ENCODE peak calls at places on chromosomes 6 and 20, in ten cellular contexts. G is neural crest cell; J is NCI-H1105 treated with DMSO at 0.1 percent for 48 hours; B is activated T-cell treated with anti-CD3 and anti-CD28 coated beads for 1 hour; Z is T-helper 17 cell; Q is stimulated activated CD8-positive, alpha-beta memory T cell treated with anti-CD3 and anti-CD28 coated beads, Interleukin-4, amount 100 ng/mL, for 24 hours; K is fibroblast of mammary gland; P is effector CD4-positive, alpha-beta T cell; T is kidney glomerular epithelial cell; E is mucosa of descending colon. U is an unnamed sample.

GRCh38 chr20:32823078-32823477 is 3.3 kb downstream of the MAPRE1 start:
- DNase-seq in K (peak; percentile 81), G (no peak), B (no peak), E (no peak), P (no peak), J (no peak), Z (no peak), Q (no peak), T (peak; percentile 71), U (no peak)

GRCh38 chr6:117545161-117545595 is 57.1 kb downstream of the GOPC start:
- DNase-seq in J (no peak), E (no peak), Q (no peak), T (peak; percentile 29), K (no peak), B (no peak), G (no peak), Z (no peak), P (no peak), U (no peak)

GRCh38 chr6:136592930-136593673 is 42.9 kb upstream of the MAP7 start:
- DNase-seq in T (peak; percentile 49), E (no peak), Z (no peak), K (peak; percentile 88), Q (no peak), B (no peak), J (no peak), P (no peak), G (no peak), U (no peak)

GRCh38 chr6:25404693-25405169 is 125.6 kb downstream of the CARMIL1 start:
- DNase-seq in G (no peak), T (no peak), J (no peak), B (peak; percentile 9), K (no peak), Q (peak; percentile 5), Z (no peak), P (peak; percentile 12), E (no peak), U (no peak)

GRCh38 chr20:31945319-31945718 is 6.5 kb downstream of the PDRG1 start:
- DNase-seq in E (no peak), J (no peak), T (no peak), K (no peak), P (no peak), B (no peak), Q (no peak), G (no peak), Z (no peak), U (no peak)

GRCh38 chr20:6533321-6533720 is 234.2 kb upstream of the BMP2 start:
- DNase-seq in T (peak; percentile 90), Q (no peak), K (no peak), J (peak; percentile 51), P (no peak), Z (no peak), G (no peak), B (no peak), E (no peak), U (no peak)

GRCh38 chr20:38751360-38751976 is 3.2 kb downstream of the ACTR5 start:
- DNase-seq in G (no peak), Q (no peak), T (peak; percentile 59), J (peak; percentile 48), B (no peak), P (no peak), K (peak; percentile 49), E (no peak), Z (no peak), U (no peak)

GRCh38 chr6:87925373-87926060 is 122.1 kb upstream of the SPACA1 start:
- DNase-seq in G (no peak), P (no peak), E (peak; percentile 26), Q (no peak), B (no peak), J (no peak), T (no peak), Z (no peak), K (no peak), U (no peak)

GRCh38 chr20:47857994-47858557 is 72.8 kb upstream of the SULF2 start:
- DNase-seq in K (peak; percentile 15), P (no peak), B (no peak), Z (no peak), T (no peak), E (no peak), G (no peak), Q (no peak), J (peak; percentile 81), U (no peak)

GRCh38 chr6:1724616-1725015 is 114.9 kb downstream of the FOXC1 start:
- DNase-seq in T (no peak), J (peak; percentile 51), B (no peak), Q (no peak), K (no peak), E (peak; percentile 93), Z (no peak), P (no peak), G (no peak), U (no peak)

GRCh38 chr6:63319911-63320310 is at the start of gene LGSN:
- DNase-seq in E (no peak), G (no peak), T (peak; percentile 2), K (no peak), B (no peak), Z (no peak), J (no peak), Q (no peak), P (no peak), U (no peak)

GRCh38 chr6:130574146-130574545 is 208.3 kb downstream of the TMEM200A start:
- DNase-seq in E (no peak), P (no peak), T (no peak), J (no peak), B (no peak), Z (no peak), K (no peak), G (no peak), Q (no peak), U (no peak)

GRCh38 chr6:41693866-41694265 is 41.5 kb downstream of the TFEB start:
- DNase-seq in P (no peak), Q (no peak), J (no peak), E (no peak), Z (no peak), T (no peak), B (no peak), K (no peak), G (no peak), U (no peak)

GRCh38 chr20:34364013-34364382 is 925 bp downstream of the ITCH start:
- DNase-seq in G (no peak), T (peak; percentile 26), K (peak; percentile 56), P (no peak), Q (no peak), B (no peak), J (no peak), Z (no peak), E (no peak), U (no peak)

U was measured in anterior cingulate cortex.